ENCODE peak calls at places on chromosomes 6 and 20, in five cellular contexts. N is fibroblast of mammary gland, Z is H9, A is GM10248, R is brain microvascular endothelial cell. W is an unnamed sample.

GRCh38 chr6:136599324-136600011 is 49.2 kb upstream of the MAP7 start:
- DNase-seq in A (no peak), Z (no peak), R (no peak), N (no peak), W (no peak)

GRCh38 chr6:79630883-79631799 is at the start of gene SH3BGRL2:
- DNase-seq in A (peak), N (peak), R (peak), Z (peak), W (peak)

GRCh38 chr6:100549406-100550167 is 84.9 kb upstream of the SIM1 start:
- DNase-seq in N (peak), R (peak), Z (no peak), A (no peak), W (no peak)

GRCh38 chr20:50193851-50194830 is 3.5 kb downstream of the CEBPB start:
- DNase-seq in N (peak), Z (no peak), R (no peak), A (no peak), W (no peak)

GRCh38 chr6:21384211-21384610 is 209.3 kb upstream of the SOX4 start:
- DNase-seq in A (no peak), N (no peak), Z (no peak), R (no peak), W (no peak)

GRCh38 chr6:4125933-4126864 is 9.2 kb downstream of the ECI2 start:
- DNase-seq in N (peak), Z (no peak), A (no peak), R (peak), W (no peak)

GRCh38 chr6:10426781-10427279 is 12.0 kb upstream of the TFAP2A start:
- DNase-seq in A (no peak), N (no peak), Z (no peak), R (no peak), W (no peak)

GRCh38 chr6:3019065-3019464 is 19.4 kb downstream of the NQO2 start:
- DNase-seq in R (no peak), Z (no peak), N (no peak), A (no peak), W (no peak)

GRCh38 chr6:7899046-7899888 is 11.3 kb downstream of the TXNDC5 start:
- DNase-seq in R (no peak), A (peak), N (no peak), Z (no peak), W (no peak)

GRCh38 chr6:26475823-26476729 is 18.3 kb downstream of the BTN2A1 start:
- DNase-seq in N (peak), A (no peak), Z (peak), R (no peak), W (no peak)

GRCh38 chr6:39452306-39452705 is 129.8 kb upstream of the KCNK16 start:
- DNase-seq in R (peak), A (no peak), N (peak), Z (no peak), W (no peak)

GRCh38 chr20:58008866-58009265 is 219.6 kb downstream of the ANKRD60 start:
- DNase-seq in A (no peak), Z (no peak), R (no peak), N (no peak), W (no peak)

GRCh38 chr6:35085359-35086281 is 55.5 kb downstream of the TCP11 start:
- DNase-seq in R (no peak), A (no peak), N (no peak), Z (no peak), W (peak)

GRCh38 chr20:44083220-44083933 is 103.6 kb downstream of the JPH2 start:
- DNase-seq in N (peak), R (no peak), Z (no peak), A (no peak), W (no peak)

GRCh38 chr20:21202284-21202683 is 76.4 kb downstream of the KIZ start:
- DNase-seq in N (peak), R (peak), A (no peak), Z (no peak), W (no peak)

GRCh38 chr6:112899541-112899940 is 552.4 kb downstream of the RFPL4B start:
- DNase-seq in A (no peak), N (no peak), R (peak), Z (no peak), W (no peak)

GRCh38 chr6:128532110-128532509 is 11.7 kb upstream of the PTPRK start:
- DNase-seq in Z (no peak), A (no peak), N (no peak), R (no peak), W (no peak)

GRCh38 chr20:10961651-10962288 is 288.0 kb upstream of the JAG1 start:
- DNase-seq in A (no peak), N (no peak), R (no peak), Z (no peak), W (no peak)

GRCh38 chr6:56291278-56291917 is 44.0 kb upstream of the COL21A1 start:
- DNase-seq in R (no peak), N (no peak), Z (no peak), A (no peak), W (no peak)

GRCh38 chr6:170162771-170163404 is 128.0 kb downstream of the DLL1 start:
- DNase-seq in N (no peak), R (no peak), Z (no peak), A (no peak), W (no peak)

GRCh38 chr20:47357296-47358051 is 975 bp upstream of the ZMYND8 start:
- DNase-seq in A (peak), R (peak), Z (peak), N (peak), W (peak)

GRCh38 chr6:168683621-168684020 is 242.6 kb downstream of the SMOC2 start:
- DNase-seq in N (no peak), Z (no peak), R (no peak), A (no peak), W (no peak)

GRCh38 chr6:73803562-73804221 is 107.7 kb downstream of the CD109 start:
- DNase-seq in R (peak), Z (peak), N (peak), A (no peak), W (no peak)

GRCh38 chr20:50190251-50191064 is at the start of gene CEBPB:
- DNase-seq in A (peak), R (peak), N (peak), Z (peak), W (peak)

GRCh38 chr6:111612379-111612778 is 6.7 kb upstream of the TRAF3IP2 start:
- DNase-seq in N (no peak), R (no peak), Z (no peak), A (no peak), W (no peak)

GRCh38 chr20:56995635-56996075 is 270.8 kb downstream of the BMP7 start:
- DNase-seq in R (no peak), Z (peak), N (peak), A (peak), W (no peak)

GRCh38 chr6:35489066-35489465 is 7.8 kb downstream of the TEAD3 start:
- DNase-seq in A (no peak), Z (no peak), R (no peak), N (no peak), W (no peak)

DNA sequence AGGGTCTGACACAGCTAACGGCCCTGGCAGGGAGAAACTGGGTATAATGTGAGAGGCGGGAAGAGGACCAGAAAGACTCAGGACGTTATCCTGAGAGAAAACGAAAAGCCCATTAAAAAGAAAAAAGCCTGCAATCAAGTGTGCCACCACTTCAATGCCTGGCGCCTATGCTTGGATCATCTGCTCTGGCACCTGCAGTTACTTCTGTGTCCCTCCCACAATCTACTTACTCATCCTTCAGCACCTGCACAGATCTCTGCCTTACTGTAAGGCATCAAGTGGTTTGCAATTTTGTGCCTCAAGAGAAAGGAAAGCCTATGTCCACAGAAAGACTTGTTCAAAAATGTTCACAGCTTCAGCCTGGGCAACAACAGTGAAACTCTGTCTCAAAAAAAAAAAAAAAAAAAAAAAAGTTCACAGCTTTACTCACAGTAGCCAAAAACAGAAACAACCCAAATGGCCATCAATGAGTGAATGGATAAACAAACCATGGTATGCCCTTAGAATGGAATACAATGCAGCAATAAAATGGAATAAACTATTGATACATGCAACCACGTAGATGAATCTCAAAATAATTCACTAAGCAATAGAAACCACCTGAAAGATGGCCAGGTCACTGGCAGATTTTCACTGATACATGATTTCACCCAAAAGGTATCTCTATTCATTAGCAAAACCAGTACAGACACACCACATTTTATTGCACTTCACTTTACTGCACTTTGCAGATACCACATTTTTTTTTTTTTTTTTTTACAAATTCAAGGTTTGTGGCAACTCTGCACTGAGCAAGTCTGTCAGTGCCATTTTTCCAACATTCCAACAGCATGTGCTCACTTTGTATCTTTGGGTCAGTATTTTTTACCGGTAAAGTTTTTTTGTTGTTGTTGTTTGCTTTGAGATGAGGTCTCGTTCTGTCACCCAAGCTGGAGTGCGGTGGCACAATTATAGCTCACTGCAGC is 48.6 kb downstream of the ABHD12 start:
- DNase-seq in R (no peak), Z (no peak), A (no peak), N (no peak), W (no peak)
- TF ChIP-seq CTCF in R (no peak), Z (no peak), A (no peak), N (no peak), W (no peak)

GRCh38 chr6:44377484-44377883 is 10.0 kb upstream of the CDC5L start:
- DNase-seq in N (no peak), A (no peak), R (no peak), Z (no peak), W (no peak)
- TF ChIP-seq CTCF in N (no peak), A (no peak), R (no peak), Z (no peak), W (no peak)

GRCh38 chr20:45229264-45230056 is 8.3 kb downstream of the SEMG2 start:
- DNase-seq in R (no peak), A (peak), N (peak), Z (peak), W (no peak)
- TF ChIP-seq CTCF in R (peak), A (peak), N (peak), Z (peak), W (peak)

DNA sequence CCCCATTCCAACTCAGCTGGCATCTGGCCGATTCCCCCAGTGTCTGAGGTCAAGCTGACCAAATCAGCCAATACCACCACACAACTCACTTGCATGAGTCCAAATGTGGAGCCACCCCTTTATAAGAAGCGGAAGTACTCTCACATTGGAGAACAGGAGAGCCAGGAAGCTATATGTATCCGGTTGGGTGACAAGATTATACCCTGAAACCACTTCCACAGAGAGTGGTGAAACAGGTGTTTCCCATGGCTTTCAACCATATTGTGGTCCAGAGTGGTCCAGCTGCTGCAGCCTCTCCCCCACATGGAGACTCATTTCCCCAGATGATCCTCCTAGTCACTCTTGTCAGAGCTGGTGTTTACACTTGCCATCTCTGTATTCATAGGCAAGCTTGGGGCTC is 24.0 kb upstream of the SERINC1 start:
- DNase-seq in R (no peak), A (no peak), N (no peak), Z (no peak), W (no peak)
- TF ChIP-seq CTCF in R (no peak), A (no peak), N (no peak), Z (no peak), W (no peak)